ENCODE peak calls at places on chromosome 18, in nine cellular contexts. L, W, D, Y, K, H, B, T and A are unnamed samples.
A peak's percentile ranks its signal among the peaks of the same experiment; 100 is the strongest.

GRCh38 chr18:79379251-79379905 is 16.4 kb upstream of the NFATC1 start:
- DNase-seq in L (no peak), W (no peak), D (no peak), Y (no peak), K (no peak), H (no peak), B (no peak), T (no peak), A (no peak)

GRCh38 chr18:32081881-32082280 is 9.8 kb upstream of the RNF138 start:
- DNase-seq in L (no peak), W (no peak), D (no peak), Y (no peak), K (peak; percentile 40), H (no peak), B (no peak), T (no peak), A (no peak)

GRCh38 chr18:5103693-5104092 is 93.4 kb downstream of the AKAIN1 start:
- DNase-seq in L (no peak), W (no peak), D (no peak), Y (no peak), K (no peak), H (no peak), B (no peak), T (no peak), A (no peak)

GRCh38 chr18:47772374-47773248 is 157.8 kb downstream of the SMAD2 start:
- DNase-seq in L (peak; percentile 71), W (peak; percentile 43), D (peak; percentile 57), Y (peak; percentile 51), K (peak; percentile 67), H (no peak), B (no peak), T (peak; percentile 53), A (no peak)

GRCh38 chr18:78984941-78985784 is 5.5 kb downstream of the SALL3 start:
- DNase-seq in L (peak; percentile 77), W (no peak), D (peak; percentile 25), Y (no peak), K (no peak), H (no peak), B (no peak), T (peak; percentile 38), A (peak; percentile 38)

GRCh38 chr18:678482-679182 is 21.2 kb downstream of the TYMS start:
- DNase-seq in L (no peak), W (no peak), D (no peak), Y (no peak), K (no peak), H (no peak), B (no peak), T (no peak), A (no peak)

GRCh38 chr18:12015697-12016062 is 34.4 kb downstream of the IMPA2 start:
- DNase-seq in L (no peak), W (no peak), D (no peak), Y (no peak), K (peak; percentile 68), H (no peak), B (peak; percentile 85), T (no peak), A (no peak)

GRCh38 chr18:23932385-23933067 is 82.0 kb upstream of the TTC39C start:
- DNase-seq in L (no peak), W (no peak), D (no peak), Y (no peak), K (peak; percentile 92), H (no peak), B (no peak), T (no peak), A (no peak)

GRCh38 chr18:70113511-70113910 is 92.0 kb downstream of the RTTN start:
- DNase-seq in L (no peak), W (no peak), D (no peak), Y (no peak), K (no peak), H (no peak), B (no peak), T (no peak), A (no peak)

GRCh38 chr18:78980777-78981651 is 1.4 kb downstream of the SALL3 start:
- DNase-seq in L (peak; percentile 54), W (no peak), D (no peak), Y (peak; percentile 7), K (no peak), H (no peak), B (no peak), T (no peak), A (no peak)

GRCh38 chr18:43060020-43060419 is 55.5 kb downstream of the RIT2 start:
- DNase-seq in L (no peak), W (no peak), D (no peak), Y (no peak), K (no peak), H (no peak), B (peak; percentile 56), T (no peak), A (no peak)

GRCh38 chr18:67608909-67609308 is 92.4 kb upstream of the DSEL start:
- DNase-seq in L (no peak), W (no peak), D (peak; percentile 53), Y (no peak), K (peak; percentile 69), H (no peak), B (no peak), T (no peak), A (no peak)

GRCh38 chr18:23849141-23849540 is 159.9 kb downstream of the LAMA3 start:
- DNase-seq in L (no peak), W (no peak), D (no peak), Y (no peak), K (no peak), H (no peak), B (no peak), T (no peak), A (no peak)

GRCh38 chr18:11502368-11502767 is 107.0 kb upstream of the SLC35G4 start:
- DNase-seq in L (no peak), W (no peak), D (no peak), Y (no peak), K (peak; percentile 48), H (no peak), B (no peak), T (no peak), A (no peak)

GRCh38 chr18:46630160-46630559 is 26.9 kb downstream of the LOXHD1 start:
- DNase-seq in L (no peak), W (no peak), D (peak; percentile 33), Y (no peak), K (peak; percentile 8), H (no peak), B (no peak), T (no peak), A (no peak)

GRCh38 chr18:24227976-24228660 is 89.3 kb downstream of the CABYR start:
- DNase-seq in L (no peak), W (no peak), D (no peak), Y (no peak), K (peak; percentile 16), H (no peak), B (no peak), T (no peak), A (no peak)

GRCh38 chr18:76494541-76495403 is at the start of gene ZNF516:
- DNase-seq in L (peak; percentile 66), W (peak; percentile 46), D (peak; percentile 59), Y (peak; percentile 50), K (peak; percentile 46), H (no peak), B (no peak), T (no peak), A (no peak)

GRCh38 chr18:66495844-66496243 is 108.0 kb downstream of the CDH19 start:
- DNase-seq in L (peak; percentile 14), W (peak; percentile 40), D (peak; percentile 6), Y (peak; percentile 33), K (no peak), H (no peak), B (peak; percentile 29), T (no peak), A (peak; percentile 83)

GRCh38 chr18:45267622-45268021 is 347.7 kb upstream of the SLC14A2 start:
- DNase-seq in L (no peak), W (no peak), D (no peak), Y (no peak), K (no peak), H (no peak), B (no peak), T (no peak), A (no peak)

GRCh38 chr18:77008006-77008405 is 124.6 kb downstream of the MBP start:
- DNase-seq in L (no peak), W (no peak), D (no peak), Y (no peak), K (no peak), H (no peak), B (no peak), T (no peak), A (no peak)

GRCh38 chr18:70139138-70139537 is 66.3 kb downstream of the RTTN start:
- DNase-seq in L (no peak), W (no peak), D (no peak), Y (no peak), K (no peak), H (no peak), B (no peak), T (no peak), A (no peak)

GRCh38 chr18:13241083-13241892 is 22.7 kb downstream of the LDLRAD4 start:
- DNase-seq in L (no peak), W (no peak), D (no peak), Y (no peak), K (no peak), H (no peak), B (no peak), T (no peak), A (no peak)

GRCh38 chr18:53850918-53851317 is 373.6 kb downstream of the MBD2 start:
- DNase-seq in L (no peak), W (no peak), D (no peak), Y (no peak), K (no peak), H (no peak), B (no peak), T (no peak), A (no peak)

GRCh38 chr18:13934676-13935075 is 19.3 kb upstream of the MC2R start:
- DNase-seq in L (no peak), W (no peak), D (no peak), Y (no peak), K (no peak), H (no peak), B (no peak), T (no peak), A (no peak)

GRCh38 chr18:25561923-25562322 is 210.0 kb upstream of the ZNF521 start:
- DNase-seq in L (peak; percentile 21), W (no peak), D (peak; percentile 49), Y (no peak), K (peak; percentile 37), H (no peak), B (peak; percentile 4), T (no peak), A (no peak)

GRCh38 chr18:22847392-22847791 is 85.7 kb upstream of the RBBP8 start:
- DNase-seq in L (no peak), W (no peak), D (peak; percentile 4), Y (no peak), K (no peak), H (no peak), B (peak; percentile 12), T (no peak), A (no peak)

GRCh38 chr18:22538463-22538862 is 120.7 kb upstream of the CTAGE1 start:
- DNase-seq in L (no peak), W (peak; percentile 64), D (no peak), Y (no peak), K (peak; percentile 77), H (no peak), B (no peak), T (no peak), A (no peak)

GRCh38 chr18:24063121-24063731 is 48.7 kb downstream of the TTC39C start:
- DNase-seq in L (no peak), W (no peak), D (peak; percentile 80), Y (no peak), K (peak; percentile 61), H (no peak), B (no peak), T (no peak), A (no peak)

GRCh38 chr18:63342206-63342605 is 22.6 kb upstream of the BCL2 start:
- DNase-seq in L (peak; percentile 64), W (no peak), D (peak; percentile 59), Y (no peak), K (peak; percentile 27), H (no peak), B (no peak), T (no peak), A (no peak)

GRCh38 chr18:60060578-60060977 is 160.8 kb downstream of the PMAIP1 start:
- DNase-seq in L (no peak), W (no peak), D (peak; percentile 46), Y (no peak), K (peak; percentile 43), H (no peak), B (peak; percentile 14), T (no peak), A (no peak)

GRCh38 chr18:49021076-49021432 is 70.3 kb upstream of the SMAD7 start:
- DNase-seq in L (no peak), W (peak; percentile 12), D (no peak), Y (no peak), K (no peak), H (no peak), B (no peak), T (no peak), A (no peak)